ENCODE peak calls at places on chromosomes 2 and 18, in eight cellular contexts. J is psoas muscle; E is stimulated activated naive CD4-positive, alpha-beta T cell; M is DND-41; S is NAMALWA; Z is AG04449; C is fibroblast of mammary gland; H is mesendoderm. X is an unnamed sample.
A peak's percentile ranks its signal among the peaks of the same experiment; 100 is the strongest.

GRCh38 chr2:109009920-109010610 is 21.0 kb upstream of the EDAR start:
- DNase-seq in J (no peak), E (no peak), M (no peak), S (no peak), Z (no peak), C (peak; percentile 64), H (no peak), X (no peak)

GRCh38 chr2:234288974-234289455 is 207.9 kb downstream of the ARL4C start:
- DNase-seq in J (peak; percentile 70), E (peak; percentile 81), M (peak; percentile 74), S (peak; percentile 57), Z (no peak), C (peak; percentile 50), H (peak; percentile 78), X (no peak)

GRCh38 chr18:49884959-49885358 is 71.6 kb upstream of the ACAA2 start:
- DNase-seq in J (no peak), E (no peak), M (no peak), S (no peak), Z (no peak), C (no peak), H (no peak), X (no peak)

GRCh38 chr18:2572892-2573291 is 1.5 kb downstream of the NDC80 start:
- DNase-seq in J (no peak), E (no peak), M (no peak), S (no peak), Z (no peak), C (peak; percentile 24), H (no peak), X (no peak)

GRCh38 chr2:155846249-155846648 is 486.3 kb downstream of the NR4A2 start:
- DNase-seq in J (no peak), E (no peak), M (no peak), S (no peak), Z (no peak), C (peak; percentile 1), H (no peak), X (no peak)

GRCh38 chr2:42973771-42974170 is 181.4 kb upstream of the HAAO start:
- DNase-seq in J (no peak), E (no peak), M (no peak), S (no peak), Z (no peak), C (peak; percentile 46), H (no peak), X (no peak)

GRCh38 chr2:129713337-129713736 is 266.1 kb upstream of the RAB6C start:
- DNase-seq in J (no peak), E (no peak), M (no peak), S (no peak), Z (no peak), C (no peak), H (no peak), X (no peak)

GRCh38 chr2:105671156-105671555 is 73.6 kb upstream of the NCK2 start:
- DNase-seq in J (no peak), E (no peak), M (no peak), S (no peak), Z (no peak), C (peak; percentile 55), H (no peak), X (no peak)

GRCh38 chr2:70133521-70134348 is 46.5 kb downstream of the PCBP1 start:
- DNase-seq in J (no peak), E (peak; percentile 24), M (peak; percentile 56), S (peak; percentile 46), Z (no peak), C (no peak), H (no peak), X (no peak)

GRCh38 chr2:47038656-47039501 is 116.2 kb downstream of the STPG4 start:
- DNase-seq in J (no peak), E (no peak), M (no peak), S (no peak), Z (no peak), C (no peak), H (no peak), X (no peak)

GRCh38 chr18:5738561-5738960 is 156.8 kb downstream of the TMEM200C start:
- DNase-seq in J (no peak), E (no peak), M (no peak), S (no peak), Z (no peak), C (no peak), H (no peak), X (no peak)

GRCh38 chr2:128228894-128229293 is 89.8 kb downstream of the HS6ST1 start:
- DNase-seq in J (no peak), E (no peak), M (no peak), S (no peak), Z (no peak), C (peak; percentile 21), H (no peak), X (no peak)

GRCh38 chr18:51066273-51066672 is 36.3 kb downstream of the SMAD4 start:
- DNase-seq in J (no peak), E (no peak), M (no peak), S (no peak), Z (no peak), C (peak; percentile 56), H (no peak), X (no peak)

GRCh38 chr2:197615033-197615652 is 60.2 kb downstream of the RFTN2 start:
- DNase-seq in J (no peak), E (no peak), M (no peak), S (no peak), Z (no peak), C (no peak), H (peak; percentile 58), X (no peak)

GRCh38 chr2:165876712-165877111 is 76.9 kb downstream of the TTC21B start:
- DNase-seq in J (no peak), E (no peak), M (no peak), S (no peak), Z (no peak), C (peak; percentile 19), H (peak; percentile 77), X (no peak)

GRCh38 chr2:120736202-120736954 is 710 bp downstream of the GLI2 start:
- DNase-seq in J (no peak), E (no peak), M (no peak), S (no peak), Z (no peak), C (no peak), H (peak; percentile 52), X (peak; percentile 92)

GRCh38 chr2:210481601-210482124 is 5.1 kb upstream of the LANCL1 start:
- DNase-seq in J (no peak), E (no peak), M (no peak), S (no peak), Z (no peak), C (no peak), H (no peak), X (no peak)

GRCh38 chr2:216490061-216490460 is 8.6 kb upstream of the RPL37A start:
- DNase-seq in J (no peak), E (no peak), M (no peak), S (no peak), Z (peak; percentile 28), C (peak; percentile 81), H (no peak), X (no peak)

GRCh38 chr2:148876190-148876588 is 1.2 kb downstream of the KIF5C start:
- DNase-seq in J (no peak), E (peak; percentile 34), M (no peak), S (no peak), Z (no peak), C (no peak), H (peak; percentile 81), X (no peak)